ENCODE peak calls at places on chromosomes 16 and 17, in ten cellular contexts. Y, H, V, I, Q, W, A, C, M and S are unnamed samples.
A peak's percentile ranks its signal among the peaks of the same experiment; 100 is the strongest.

GRCh38 chr17:31152271-31152670 is 57.5 kb downstream of the NF1 start:
- DNase-seq in V (no peak), I (no peak), Q (no peak), A (no peak), C (no peak), W (no peak), Y (no peak), M (no peak), H (no peak), S (no peak)

GRCh38 chr16:1688807-1689560 is 10.9 kb downstream of the JPT2 start:
- DNase-seq in A (no peak), M (no peak), V (no peak), W (no peak), H (no peak), I (no peak), Y (no peak), Q (peak; percentile 44), C (no peak), S (no peak)

GRCh38 chr17:29078183-29079045 is 35.5 kb downstream of the PIPOX start:
- DNase-seq in I (no peak), Y (peak; percentile 77), H (peak; percentile 10), M (no peak), C (no peak), Q (peak; percentile 20), V (no peak), W (peak; percentile 71), A (no peak), S (no peak)

GRCh38 chr16:51431517-51432241 is 280.6 kb upstream of the SALL1 start:
- DNase-seq in Y (peak; percentile 75), W (peak; percentile 11), C (no peak), M (no peak), V (no peak), Q (peak; percentile 99), A (peak; percentile 94), H (no peak), I (peak; percentile 65), S (no peak)

GRCh38 chr16:88539652-88540345 is 30.4 kb upstream of the ZC3H18 start:
- DNase-seq in Y (no peak), V (no peak), W (no peak), A (no peak), H (no peak), I (no peak), Q (no peak), M (no peak), C (no peak), S (no peak)

GRCh38 chr17:36602030-36602737 is 801 bp downstream of the MRM1 start:
- DNase-seq in Y (peak; percentile 19), Q (no peak), W (no peak), I (no peak), A (no peak), V (peak; percentile 35), M (no peak), H (no peak), C (no peak), S (no peak)

GRCh38 chr16:89572042-89572441 is 3.5 kb upstream of the CPNE7 start:
- DNase-seq in V (no peak), A (no peak), M (no peak), C (no peak), H (no peak), Y (no peak), I (no peak), W (no peak), Q (no peak), S (no peak)

GRCh38 chr16:88853336-88853941 is 3.3 kb downstream of the GALNS start:
- DNase-seq in M (no peak), V (no peak), A (no peak), H (no peak), Q (no peak), W (no peak), Y (no peak), I (no peak), C (no peak), S (no peak)

GRCh38 chr17:17849863-17850373 is 13.1 kb upstream of the SREBF1 start:
- DNase-seq in M (no peak), A (no peak), V (no peak), Y (peak; percentile 69), H (peak; percentile 22), Q (peak; percentile 71), C (peak; percentile 66), I (peak; percentile 70), W (no peak), S (peak; percentile 16)

GRCh38 chr17:49191407-49191916 is 18.9 kb downstream of the GNGT2 start:
- DNase-seq in H (peak; percentile 95), M (no peak), Y (no peak), C (no peak), V (no peak), I (no peak), A (no peak), W (no peak), Q (no peak), S (no peak)

GRCh38 chr16:72210571-72210970 is 38.6 kb upstream of the PMFBP1 start:
- DNase-seq in Y (no peak), V (no peak), I (no peak), M (no peak), W (no peak), A (no peak), H (no peak), C (no peak), Q (no peak), S (no peak)

GRCh38 chr16:70162041-70162451 is 11.5 kb upstream of the CLEC18C start:
- DNase-seq in Y (peak; percentile 64), W (no peak), I (peak; percentile 5), C (no peak), Q (no peak), H (no peak), M (no peak), V (no peak), A (peak; percentile 25), S (no peak)

GRCh38 chr17:45677770-45678169 is 106.3 kb upstream of the CRHR1 start:
- DNase-seq in I (no peak), A (no peak), C (no peak), Y (peak; percentile 3), Q (peak; percentile 80), V (no peak), M (no peak), W (peak; percentile 50), H (no peak), S (no peak)

GRCh38 chr17:178292-179065 is 3.0 kb downstream of the DOC2B start:
- DNase-seq in W (no peak), I (no peak), A (no peak), V (no peak), C (no peak), H (no peak), Y (no peak), M (no peak), Q (no peak), S (no peak)

GRCh38 chr16:31472559-31473203 is 729 bp downstream of the TGFB1I1 start:
- DNase-seq in C (peak; percentile 90), W (no peak), Q (peak; percentile 58), M (peak; percentile 85), V (no peak), Y (no peak), A (peak; percentile 58), H (peak; percentile 81), I (peak; percentile 83), S (peak; percentile 17)

GRCh38 chr16:53945996-53946395 is 242.0 kb downstream of the FTO start:
- DNase-seq in I (no peak), W (no peak), H (peak; percentile 72), V (no peak), A (no peak), C (no peak), M (no peak), Y (peak; percentile 30), Q (peak; percentile 44), S (peak; percentile 39)

GRCh38 chr17:78817123-78817522 is 23.5 kb downstream of the USP36 start:
- DNase-seq in H (no peak), V (no peak), Y (no peak), I (no peak), W (no peak), A (no peak), M (no peak), Q (no peak), C (no peak), S (no peak)

GRCh38 chr17:57408064-57408811 is 151.9 kb downstream of the MSI2 start:
- DNase-seq in I (no peak), M (peak; percentile 31), W (no peak), Y (peak; percentile 49), Q (no peak), V (no peak), H (peak; percentile 16), C (no peak), A (no peak), S (peak; percentile 60)

GRCh38 chr16:56102159-56102798 is 89.0 kb upstream of the GNAO1 start:
- DNase-seq in A (no peak), C (peak; percentile 61), I (no peak), W (peak; percentile 24), M (peak; percentile 85), H (no peak), Q (no peak), V (no peak), Y (peak; percentile 64), S (peak; percentile 73)

GRCh38 chr16:67084345-67085028 is 25.3 kb upstream of the PHAF1 start:
- DNase-seq in M (no peak), C (no peak), A (no peak), Y (no peak), H (peak; percentile 54), Q (no peak), W (no peak), I (no peak), V (no peak), S (no peak)

GRCh38 chr16:72832640-72833039 is 215.3 kb downstream of the ZFHX3 start:
- DNase-seq in W (peak; percentile 31), M (peak; percentile 60), V (peak; percentile 36), I (peak; percentile 85), H (peak; percentile 40), A (peak; percentile 37), Q (peak; percentile 57), Y (peak; percentile 91), C (peak; percentile 81), S (peak; percentile 32)

GRCh38 chr16:80285089-80285488 is 255.7 kb upstream of the DYNLRB2 start:
- DNase-seq in C (no peak), H (no peak), Y (no peak), A (peak; percentile 87), Q (no peak), W (no peak), I (no peak), M (no peak), V (no peak), S (no peak)

GRCh38 chr17:58577696-58578095 is 63.3 kb upstream of the MTMR4 start:
- DNase-seq in C (peak; percentile 30), M (peak; percentile 1), Q (peak; percentile 64), Y (peak; percentile 90), I (peak; percentile 65), W (peak; percentile 44), H (peak; percentile 26), V (no peak), A (no peak), S (peak; percentile 52)

GRCh38 chr17:45018514-45019176 is 32.8 kb downstream of the DCAKD start:
- DNase-seq in Y (peak; percentile 11), I (no peak), C (no peak), Q (no peak), M (no peak), A (no peak), W (no peak), H (no peak), V (no peak), S (no peak)

GRCh38 chr16:2770057-2770780 is 6.9 kb downstream of the ELOB start:
- DNase-seq in I (no peak), M (no peak), H (peak; percentile 4), A (no peak), V (no peak), Q (no peak), Y (no peak), W (no peak), C (no peak), S (no peak)

GRCh38 chr17:27496501-27496943 is 40.3 kb downstream of the KSR1 start:
- DNase-seq in A (no peak), V (no peak), I (no peak), H (no peak), C (no peak), W (no peak), Y (no peak), Q (no peak), M (no peak), S (no peak)

GRCh38 chr17:82399030-82399429 is 19.1 kb upstream of the HEXD start:
- DNase-seq in Y (peak; percentile 46), W (peak; percentile 77), M (peak; percentile 19), I (no peak), C (peak; percentile 38), H (peak; percentile 84), V (no peak), Q (peak; percentile 42), A (peak; percentile 85), S (no peak)

GRCh38 chr16:78460428-78460827 is 361.0 kb downstream of the WWOX start:
- DNase-seq in W (no peak), C (no peak), I (no peak), Y (peak; percentile 36), V (no peak), Q (no peak), A (no peak), H (no peak), M (no peak), S (no peak)